ENCODE peak calls at places on chromosomes 6 and 20, in eight cellular contexts. One of them, this sample, is unnamed.

GRCh38 chr6:6891074-6891754 is 216.5 kb upstream of the RREB1 start:
- DNase-seq in activated B cell treated with CpG ODN at 0.5 μM for 24 hours: no peak
- DNase-seq in body of pancreas: no peak
- DNase-seq in T follicular helper cell: no peak
- DNase-seq in Right ventricle myocardium inferior: no peak
- DNase-seq in mesenchymal stem cell: no peak
- DNase-seq in SK-N-DZ: no peak
- DNase-seq in RCC 7860: no peak
- DNase-seq in this sample: no peak

GRCh38 chr20:12591949-12592470 is 416.8 kb upstream of the SPTLC3 start:
- DNase-seq in RCC 7860: no peak
- DNase-seq in Right ventricle myocardium inferior: no peak
- DNase-seq in mesenchymal stem cell: no peak
- DNase-seq in T follicular helper cell: no peak
- DNase-seq in activated B cell treated with CpG ODN at 0.5 μM for 24 hours: no peak
- DNase-seq in SK-N-DZ: no peak
- DNase-seq in body of pancreas: no peak
- DNase-seq in this sample: no peak

GRCh38 chr6:111615916-111616612 is 10.4 kb upstream of the TRAF3IP2 start:
- DNase-seq in activated B cell treated with CpG ODN at 0.5 μM for 24 hours: no peak
- DNase-seq in T follicular helper cell: no peak
- DNase-seq in Right ventricle myocardium inferior: no peak
- DNase-seq in RCC 7860: no peak
- DNase-seq in body of pancreas: no peak
- DNase-seq in mesenchymal stem cell: no peak
- DNase-seq in SK-N-DZ: no peak
- DNase-seq in this sample: no peak

GRCh38 chr6:5215799-5216198 is 45.0 kb downstream of the LYRM4 start:
- DNase-seq in mesenchymal stem cell: no peak
- DNase-seq in body of pancreas: no peak
- DNase-seq in activated B cell treated with CpG ODN at 0.5 μM for 24 hours: no peak
- DNase-seq in RCC 7860: no peak
- DNase-seq in SK-N-DZ: no peak
- DNase-seq in Right ventricle myocardium inferior: no peak
- DNase-seq in T follicular helper cell: no peak
- DNase-seq in this sample: no peak

GRCh38 chr6:116439572-116439971 is 21.6 kb upstream of the CALHM6 start:
- DNase-seq in T follicular helper cell: no peak
- DNase-seq in activated B cell treated with CpG ODN at 0.5 μM for 24 hours: no peak
- DNase-seq in body of pancreas: no peak
- DNase-seq in RCC 7860: no peak
- DNase-seq in Right ventricle myocardium inferior: no peak
- DNase-seq in SK-N-DZ: no peak
- DNase-seq in mesenchymal stem cell: no peak
- DNase-seq in this sample: no peak

GRCh38 chr6:107435798-107436197 is 23.6 kb downstream of the PDSS2 start:
- DNase-seq in SK-N-DZ: no peak
- DNase-seq in mesenchymal stem cell: peak; percentile 22
- DNase-seq in activated B cell treated with CpG ODN at 0.5 μM for 24 hours: no peak
- DNase-seq in T follicular helper cell: no peak
- DNase-seq in body of pancreas: no peak
- DNase-seq in Right ventricle myocardium inferior: no peak
- DNase-seq in RCC 7860: no peak
- DNase-seq in this sample: no peak

GRCh38 chr20:48143435-48144081 is 358.3 kb upstream of the SULF2 start:
- DNase-seq in T follicular helper cell: no peak
- DNase-seq in activated B cell treated with CpG ODN at 0.5 μM for 24 hours: no peak
- DNase-seq in Right ventricle myocardium inferior: no peak
- DNase-seq in body of pancreas: no peak
- DNase-seq in mesenchymal stem cell: no peak
- DNase-seq in RCC 7860: no peak
- DNase-seq in SK-N-DZ: no peak
- DNase-seq in this sample: no peak

GRCh38 chr6:36269834-36270705 is at the start of gene PNPLA1:
- DNase-seq in mesenchymal stem cell: no peak
- DNase-seq in T follicular helper cell: no peak
- DNase-seq in activated B cell treated with CpG ODN at 0.5 μM for 24 hours: no peak
- DNase-seq in SK-N-DZ: no peak
- DNase-seq in body of pancreas: no peak
- DNase-seq in Right ventricle myocardium inferior: no peak
- DNase-seq in RCC 7860: no peak
- DNase-seq in this sample: no peak

GRCh38 chr6:52736145-52736544 is 27.1 kb downstream of the GSTA2 start:
- DNase-seq in mesenchymal stem cell: no peak
- DNase-seq in body of pancreas: no peak
- DNase-seq in SK-N-DZ: no peak
- DNase-seq in Right ventricle myocardium inferior: no peak
- DNase-seq in activated B cell treated with CpG ODN at 0.5 μM for 24 hours: no peak
- DNase-seq in RCC 7860: no peak
- DNase-seq in T follicular helper cell: no peak
- DNase-seq in this sample: no peak

GRCh38 chr6:10478187-10479040 is 42.7 kb upstream of the GCNT2 start:
- DNase-seq in Right ventricle myocardium inferior: no peak
- DNase-seq in RCC 7860: peak; percentile 37
- DNase-seq in T follicular helper cell: no peak
- DNase-seq in mesenchymal stem cell: peak; percentile 56
- DNase-seq in body of pancreas: no peak
- DNase-seq in activated B cell treated with CpG ODN at 0.5 μM for 24 hours: no peak
- DNase-seq in SK-N-DZ: peak; percentile 24
- DNase-seq in this sample: no peak

GRCh38 chr6:159232106-159232645 is 63.0 kb downstream of the FNDC1 start:
- DNase-seq in mesenchymal stem cell: no peak
- DNase-seq in SK-N-DZ: no peak
- DNase-seq in T follicular helper cell: no peak
- DNase-seq in activated B cell treated with CpG ODN at 0.5 μM for 24 hours: no peak
- DNase-seq in RCC 7860: no peak
- DNase-seq in Right ventricle myocardium inferior: no peak
- DNase-seq in body of pancreas: no peak
- DNase-seq in this sample: no peak

GRCh38 chr20:62606551-62607201 is 35.6 kb upstream of the SLCO4A1 start:
- DNase-seq in SK-N-DZ: no peak
- DNase-seq in body of pancreas: peak; percentile 56
- DNase-seq in activated B cell treated with CpG ODN at 0.5 μM for 24 hours: no peak
- DNase-seq in RCC 7860: peak; percentile 44
- DNase-seq in mesenchymal stem cell: no peak
- DNase-seq in Right ventricle myocardium inferior: peak; percentile 81
- DNase-seq in T follicular helper cell: no peak
- DNase-seq in this sample: no peak

GRCh38 chr6:24574809-24575208 is 71.2 kb downstream of the KIAA0319 start:
- DNase-seq in Right ventricle myocardium inferior: no peak
- DNase-seq in SK-N-DZ: no peak
- DNase-seq in body of pancreas: no peak
- DNase-seq in T follicular helper cell: no peak
- DNase-seq in activated B cell treated with CpG ODN at 0.5 μM for 24 hours: no peak
- DNase-seq in RCC 7860: no peak
- DNase-seq in mesenchymal stem cell: no peak
- DNase-seq in this sample: no peak

GRCh38 chr6:130944486-130944885 is 117.3 kb downstream of the SMLR1 start:
- DNase-seq in body of pancreas: no peak
- DNase-seq in SK-N-DZ: no peak
- DNase-seq in T follicular helper cell: no peak
- DNase-seq in Right ventricle myocardium inferior: no peak
- DNase-seq in mesenchymal stem cell: no peak
- DNase-seq in RCC 7860: no peak
- DNase-seq in activated B cell treated with CpG ODN at 0.5 μM for 24 hours: no peak
- DNase-seq in this sample: no peak

GRCh38 chr20:44540834-44541233 is 19.0 kb upstream of the SERINC3 start:
- DNase-seq in T follicular helper cell: no peak
- DNase-seq in body of pancreas: no peak
- DNase-seq in RCC 7860: no peak
- DNase-seq in Right ventricle myocardium inferior: no peak
- DNase-seq in SK-N-DZ: no peak
- DNase-seq in activated B cell treated with CpG ODN at 0.5 μM for 24 hours: no peak
- DNase-seq in mesenchymal stem cell: peak; percentile 45
- DNase-seq in this sample: no peak

GRCh38 chr6:166313255-166314070 is 5.3 kb upstream of the PRR18 start:
- DNase-seq in mesenchymal stem cell: peak; percentile 48
- DNase-seq in RCC 7860: no peak
- DNase-seq in T follicular helper cell: no peak
- DNase-seq in Right ventricle myocardium inferior: no peak
- DNase-seq in SK-N-DZ: no peak
- DNase-seq in body of pancreas: peak; percentile 41
- DNase-seq in activated B cell treated with CpG ODN at 0.5 μM for 24 hours: no peak
- DNase-seq in this sample: no peak

GRCh38 chr20:20130399-20130798 is 78.1 kb downstream of the CFAP61 start:
- DNase-seq in body of pancreas: no peak
- DNase-seq in SK-N-DZ: peak; percentile 38
- DNase-seq in T follicular helper cell: no peak
- DNase-seq in activated B cell treated with CpG ODN at 0.5 μM for 24 hours: no peak
- DNase-seq in mesenchymal stem cell: peak; percentile 1
- DNase-seq in Right ventricle myocardium inferior: no peak
- DNase-seq in RCC 7860: no peak
- DNase-seq in this sample: no peak

GRCh38 chr20:33653218-33653899 is 8.8 kb upstream of the C20orf144 start:
- DNase-seq in body of pancreas: peak; percentile 67
- DNase-seq in RCC 7860: peak; percentile 61
- DNase-seq in SK-N-DZ: peak; percentile 88
- DNase-seq in mesenchymal stem cell: peak; percentile 69
- DNase-seq in Right ventricle myocardium inferior: peak; percentile 67
- DNase-seq in activated B cell treated with CpG ODN at 0.5 μM for 24 hours: no peak
- DNase-seq in T follicular helper cell: no peak
- DNase-seq in this sample: no peak

GRCh38 chr6:20830576-20830975 is 296.3 kb downstream of the CDKAL1 start:
- DNase-seq in Right ventricle myocardium inferior: no peak
- DNase-seq in T follicular helper cell: no peak
- DNase-seq in body of pancreas: no peak
- DNase-seq in mesenchymal stem cell: no peak
- DNase-seq in activated B cell treated with CpG ODN at 0.5 μM for 24 hours: no peak
- DNase-seq in SK-N-DZ: no peak
- DNase-seq in RCC 7860: no peak
- DNase-seq in this sample: no peak

GRCh38 chr20:8132015-8132631 is at the start of gene PLCB1:
- DNase-seq in body of pancreas: peak; percentile 88
- DNase-seq in RCC 7860: no peak
- DNase-seq in activated B cell treated with CpG ODN at 0.5 μM for 24 hours: peak; percentile 36
- DNase-seq in T follicular helper cell: peak; percentile 38
- DNase-seq in SK-N-DZ: peak; percentile 88
- DNase-seq in mesenchymal stem cell: peak; percentile 84
- DNase-seq in Right ventricle myocardium inferior: peak; percentile 93
- DNase-seq in this sample: peak; percentile 53

GRCh38 chr20:44572551-44573500 is 9.6 kb upstream of the PKIG start:
- DNase-seq in body of pancreas: no peak
- DNase-seq in SK-N-DZ: no peak
- DNase-seq in T follicular helper cell: no peak
- DNase-seq in activated B cell treated with CpG ODN at 0.5 μM for 24 hours: no peak
- DNase-seq in RCC 7860: peak; percentile 87
- DNase-seq in Right ventricle myocardium inferior: no peak
- DNase-seq in mesenchymal stem cell: peak; percentile 91
- DNase-seq in this sample: no peak

GRCh38 chr20:53685070-53685595 is 91.5 kb upstream of the ZNF217 start:
- DNase-seq in body of pancreas: no peak
- DNase-seq in Right ventricle myocardium inferior: no peak
- DNase-seq in mesenchymal stem cell: no peak
- DNase-seq in RCC 7860: no peak
- DNase-seq in activated B cell treated with CpG ODN at 0.5 μM for 24 hours: no peak
- DNase-seq in SK-N-DZ: no peak
- DNase-seq in T follicular helper cell: no peak
- DNase-seq in this sample: no peak

GRCh38 chr20:51596656-51597388 is 54.3 kb upstream of the NFATC2 start:
- DNase-seq in RCC 7860: no peak
- DNase-seq in mesenchymal stem cell: no peak
- DNase-seq in SK-N-DZ: no peak
- DNase-seq in T follicular helper cell: no peak
- DNase-seq in body of pancreas: no peak
- DNase-seq in activated B cell treated with CpG ODN at 0.5 μM for 24 hours: no peak
- DNase-seq in Right ventricle myocardium inferior: no peak
- DNase-seq in this sample: no peak

GRCh38 chr6:116008470-116009229 is 52.0 kb downstream of the FRK start:
- DNase-seq in mesenchymal stem cell: peak; percentile 86
- DNase-seq in Right ventricle myocardium inferior: peak; percentile 53
- DNase-seq in SK-N-DZ: no peak
- DNase-seq in T follicular helper cell: no peak
- DNase-seq in body of pancreas: no peak
- DNase-seq in activated B cell treated with CpG ODN at 0.5 μM for 24 hours: no peak
- DNase-seq in RCC 7860: peak; percentile 68
- DNase-seq in this sample: no peak

GRCh38 chr20:19947611-19948264 is 69.4 kb upstream of the NAA20 start:
- DNase-seq in Right ventricle myocardium inferior: no peak
- DNase-seq in SK-N-DZ: no peak
- DNase-seq in T follicular helper cell: no peak
- DNase-seq in activated B cell treated with CpG ODN at 0.5 μM for 24 hours: no peak
- DNase-seq in RCC 7860: peak; percentile 50
- DNase-seq in mesenchymal stem cell: peak; percentile 93
- DNase-seq in body of pancreas: peak; percentile 81
- DNase-seq in this sample: no peak

GRCh38 chr6:169792306-169793015 is 41.0 kb downstream of the ERMARD start:
- DNase-seq in mesenchymal stem cell: no peak
- DNase-seq in RCC 7860: no peak
- DNase-seq in SK-N-DZ: no peak
- DNase-seq in T follicular helper cell: no peak
- DNase-seq in body of pancreas: no peak
- DNase-seq in activated B cell treated with CpG ODN at 0.5 μM for 24 hours: no peak
- DNase-seq in Right ventricle myocardium inferior: no peak
- DNase-seq in this sample: no peak

GRCh38 chr20:48538058-48538825 is 289.6 kb downstream of the PREX1 start:
- DNase-seq in Right ventricle myocardium inferior: no peak
- DNase-seq in T follicular helper cell: no peak
- DNase-seq in mesenchymal stem cell: no peak
- DNase-seq in body of pancreas: peak; percentile 29
- DNase-seq in RCC 7860: peak; percentile 80
- DNase-seq in activated B cell treated with CpG ODN at 0.5 μM for 24 hours: no peak
- DNase-seq in SK-N-DZ: no peak
- DNase-seq in this sample: no peak

GRCh38 chr20:33908351-33908750 is 85.4 kb upstream of the RALY start:
- DNase-seq in activated B cell treated with CpG ODN at 0.5 μM for 24 hours: no peak
- DNase-seq in RCC 7860: no peak
- DNase-seq in body of pancreas: no peak
- DNase-seq in T follicular helper cell: no peak
- DNase-seq in mesenchymal stem cell: peak; percentile 40
- DNase-seq in Right ventricle myocardium inferior: no peak
- DNase-seq in SK-N-DZ: no peak
- DNase-seq in this sample: no peak

GRCh38 chr6:157330831-157331230 is 7.5 kb upstream of the TMEM242 start:
- DNase-seq in mesenchymal stem cell: no peak
- DNase-seq in body of pancreas: no peak
- DNase-seq in SK-N-DZ: no peak
- DNase-seq in RCC 7860: no peak
- DNase-seq in Right ventricle myocardium inferior: no peak
- DNase-seq in activated B cell treated with CpG ODN at 0.5 μM for 24 hours: no peak
- DNase-seq in T follicular helper cell: no peak
- DNase-seq in this sample: no peak

GRCh38 chr20:32960222-32960518 is 44.1 kb downstream of the SUN5 start:
- DNase-seq in Right ventricle myocardium inferior: no peak
- DNase-seq in activated B cell treated with CpG ODN at 0.5 μM for 24 hours: peak; percentile 12
- DNase-seq in body of pancreas: no peak
- DNase-seq in SK-N-DZ: no peak
- DNase-seq in mesenchymal stem cell: no peak
- DNase-seq in T follicular helper cell: no peak
- DNase-seq in RCC 7860: no peak
- DNase-seq in this sample: no peak

GRCh38 chr6:106763361-106763760 is 134.0 kb downstream of the QRSL1 start:
- DNase-seq in SK-N-DZ: no peak
- DNase-seq in RCC 7860: no peak
- DNase-seq in mesenchymal stem cell: no peak
- DNase-seq in T follicular helper cell: no peak
- DNase-seq in body of pancreas: no peak
- DNase-seq in activated B cell treated with CpG ODN at 0.5 μM for 24 hours: no peak
- DNase-seq in Right ventricle myocardium inferior: no peak
- DNase-seq in this sample: no peak

GRCh38 chr6:41021832-41022231 is 17.2 kb downstream of the UNC5CL start:
- DNase-seq in body of pancreas: peak; percentile 76
- DNase-seq in mesenchymal stem cell: peak; percentile 50
- DNase-seq in Right ventricle myocardium inferior: no peak
- DNase-seq in RCC 7860: peak; percentile 67
- DNase-seq in SK-N-DZ: no peak
- DNase-seq in activated B cell treated with CpG ODN at 0.5 μM for 24 hours: no peak
- DNase-seq in T follicular helper cell: no peak
- DNase-seq in this sample: no peak

GRCh38 chr6:151081658-151082057 is 158.1 kb upstream of the AKAP12 start:
- DNase-seq in T follicular helper cell: no peak
- DNase-seq in body of pancreas: no peak
- DNase-seq in activated B cell treated with CpG ODN at 0.5 μM for 24 hours: no peak
- DNase-seq in SK-N-DZ: peak; percentile 29
- DNase-seq in RCC 7860: no peak
- DNase-seq in Right ventricle myocardium inferior: no peak
- DNase-seq in mesenchymal stem cell: no peak
- DNase-seq in this sample: no peak

GRCh38 chr6:82363368-82364086 is at the start of gene TPBG:
- DNase-seq in body of pancreas: peak; percentile 54
- DNase-seq in mesenchymal stem cell: peak; percentile 78
- DNase-seq in T follicular helper cell: no peak
- DNase-seq in activated B cell treated with CpG ODN at 0.5 μM for 24 hours: no peak
- DNase-seq in SK-N-DZ: peak; percentile 56
- DNase-seq in RCC 7860: peak; percentile 72
- DNase-seq in Right ventricle myocardium inferior: peak; percentile 70
- DNase-seq in this sample: no peak